ENCODE peak calls at places on chromosomes 2 and 18, in seven cellular contexts. T is AG20443; O is ovary; E is NT2/D1; J is activated CD4-positive, alpha-beta T cell treated with anti-CD3 and anti-CD28 coated beads, Interleukin-2, amount 50 U/mL, for 4 hours; L is astrocyte; X is ACHN. Z is an unnamed sample.

GRCh38 chr18:79952996-79953559 is 1.6 kb upstream of the SLC66A2 start:
- DNase-seq in T (no peak), O (no peak), E (no peak), J (no peak), L (no peak), X (no peak), Z (peak; percentile 64)

GRCh38 chr2:85448840-85449588 is 30.5 kb downstream of the SH2D6 start:
- DNase-seq in T (no peak), O (no peak), E (no peak), J (no peak), L (no peak), X (no peak), Z (no peak)

GRCh38 chr2:1863861-1864260 is 119.5 kb upstream of the PXDN start:
- DNase-seq in T (no peak), O (no peak), E (no peak), J (no peak), L (no peak), X (no peak), Z (no peak)

GRCh38 chr18:34773961-34774754 is 64.1 kb downstream of the DTNA start:
- DNase-seq in T (no peak), O (no peak), E (no peak), J (no peak), L (peak; percentile 69), X (peak; percentile 66), Z (peak; percentile 23)

GRCh38 chr2:208134928-208135586 is 5.4 kb upstream of the CRYGC start:
- DNase-seq in T (no peak), O (no peak), E (no peak), J (no peak), L (no peak), X (no peak), Z (no peak)

GRCh38 chr2:68909793-68910674 is 38.8 kb upstream of the BMP10 start:
- DNase-seq in T (peak; percentile 74), O (peak; percentile 79), E (peak; percentile 81), J (peak; percentile 67), L (peak; percentile 49), X (peak; percentile 75), Z (peak; percentile 76)

GRCh38 chr2:18245375-18245774 is 315.1 kb downstream of the RDH14 start:
- DNase-seq in T (no peak), O (no peak), E (no peak), J (no peak), L (no peak), X (no peak), Z (no peak)

GRCh38 chr2:15582153-15582552 is 9.5 kb upstream of the DDX1 start:
- DNase-seq in T (no peak), O (no peak), E (no peak), J (no peak), L (no peak), X (no peak), Z (no peak)

GRCh38 chr2:168166902-168167510 is 80.4 kb downstream of the STK39 start:
- DNase-seq in T (peak; percentile 23), O (no peak), E (no peak), J (no peak), L (peak; percentile 71), X (peak; percentile 66), Z (no peak)

GRCh38 chr2:119260636-119261497 is 37.2 kb downstream of the STEAP3 start:
- DNase-seq in T (peak; percentile 68), O (no peak), E (no peak), J (no peak), L (peak; percentile 62), X (peak; percentile 50), Z (no peak)

GRCh38 chr18:24926649-24927048 is 425.3 kb downstream of the ZNF521 start:
- DNase-seq in T (no peak), O (no peak), E (no peak), J (no peak), L (no peak), X (no peak), Z (no peak)